ENCODE peak calls at places on chromosomes 6 and 20, in six cellular contexts. W is psoas muscle, U is brain microvascular endothelial cell, J is tibial artery, N is Karpas-422, D is pancreas. E is an unnamed sample.

GRCh38 chr20:19947611-19948264 is 69.4 kb upstream of the NAA20 start:
- DNase-seq in W (no peak), U (peak), J (no peak), N (no peak), D (peak), E (no peak)

GRCh38 chr6:167481527-167481926 is 156.6 kb downstream of the TTLL2 start:
- DNase-seq in W (no peak), U (no peak), J (no peak), N (no peak), D (no peak), E (no peak)

GRCh38 chr20:34343458-34344255 is 19.4 kb upstream of the ITCH start:
- DNase-seq in W (no peak), U (no peak), J (no peak), N (no peak), D (no peak), E (no peak)

GRCh38 chr6:99334526-99335127 is 14.8 kb downstream of the FAXC start:
- DNase-seq in W (no peak), U (peak), J (no peak), N (peak), D (no peak), E (no peak)

GRCh38 chr6:16718301-16718700 is 43.0 kb downstream of the ATXN1 start:
- DNase-seq in W (no peak), U (no peak), J (no peak), N (no peak), D (no peak), E (no peak)

GRCh38 chr6:43742931-43743632 is 26.9 kb upstream of the VEGFA start:
- DNase-seq in W (no peak), U (no peak), J (no peak), N (no peak), D (no peak), E (no peak)

GRCh38 chr6:111573892-111574800 is 31.5 kb downstream of the TRAF3IP2 start:
- DNase-seq in W (no peak), U (peak), J (no peak), N (no peak), D (no peak), E (no peak)

GRCh38 chr20:16385891-16386290 is 187.4 kb downstream of the KIF16B start:
- DNase-seq in W (no peak), U (no peak), J (no peak), N (no peak), D (no peak), E (no peak)

GRCh38 chr20:18628330-18628941 is 40.6 kb downstream of the DTD1 start:
- DNase-seq in W (no peak), U (no peak), J (no peak), N (peak), D (no peak), E (no peak)

GRCh38 chr6:3350252-3350826 is 91.6 kb downstream of the PSMG4 start:
- DNase-seq in W (no peak), U (no peak), J (no peak), N (no peak), D (no peak), E (no peak)

GRCh38 chr20:52340036-52340634 is 148.6 kb upstream of the ZFP64 start:
- DNase-seq in W (no peak), U (no peak), J (no peak), N (no peak), D (no peak), E (no peak)

GRCh38 chr20:44334306-44334705 is 2.5 kb upstream of the R3HDML start:
- DNase-seq in W (no peak), U (no peak), J (no peak), N (no peak), D (no peak), E (no peak)

GRCh38 chr6:11113038-11113437 is 1.5 kb upstream of the ERVFRD-1 start:
- DNase-seq in W (no peak), U (no peak), J (no peak), N (no peak), D (no peak), E (no peak)

GRCh38 chr6:42163941-42164340 is 9.2 kb upstream of the GUCA1A start:
- DNase-seq in W (no peak), U (no peak), J (no peak), N (no peak), D (no peak), E (no peak)
- H3K27ac ChIP-seq in W (no peak), U (no peak), J (no peak), N (no peak), D (no peak), E (no peak)

DNA sequence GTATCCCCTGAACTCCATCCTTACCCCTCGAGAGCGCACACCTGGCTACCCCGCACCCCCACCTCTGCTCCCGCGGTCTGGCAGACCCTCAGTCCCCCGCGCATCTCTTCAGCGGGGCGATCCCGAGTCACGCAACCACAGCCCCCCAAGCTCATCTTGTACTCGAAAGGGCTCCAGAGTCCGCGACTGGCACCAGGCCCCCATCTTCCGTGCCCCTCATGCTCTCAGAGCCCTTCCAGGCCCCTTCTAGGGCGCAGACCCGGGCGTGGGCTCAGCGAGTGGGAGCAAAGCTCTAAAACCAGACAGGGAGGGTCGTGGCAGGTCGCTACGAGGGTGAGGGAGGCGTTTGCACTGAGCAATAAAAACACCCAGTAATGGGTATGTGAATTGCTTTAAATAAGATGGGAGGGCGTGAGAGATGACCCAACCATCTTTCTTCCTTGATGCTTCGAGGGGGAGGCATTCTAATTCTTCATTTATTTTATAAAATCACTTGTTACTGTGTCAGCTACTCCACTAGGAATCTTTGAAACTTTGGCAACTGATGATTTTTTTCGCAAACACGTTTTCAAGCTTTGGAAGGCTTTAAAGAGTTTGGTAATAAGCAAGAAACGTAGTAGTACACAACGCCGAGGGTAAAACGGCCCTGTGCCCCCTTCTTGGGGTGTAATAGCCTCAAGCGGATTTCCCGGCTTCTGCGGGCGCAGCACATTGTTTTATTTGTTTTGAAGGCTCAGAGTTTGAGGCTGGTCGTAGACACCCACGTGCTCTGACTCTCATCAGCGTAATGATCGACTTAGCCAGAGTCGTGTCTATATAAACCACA is 42.6 kb upstream of the SUPT3H start:
- DNase-seq in W (no peak), U (peak), J (no peak), N (no peak), D (no peak), E (no peak)
- H3K27ac ChIP-seq in W (no peak), U (peak), J (no peak), N (no peak), D (no peak), E (no peak)

DNA sequence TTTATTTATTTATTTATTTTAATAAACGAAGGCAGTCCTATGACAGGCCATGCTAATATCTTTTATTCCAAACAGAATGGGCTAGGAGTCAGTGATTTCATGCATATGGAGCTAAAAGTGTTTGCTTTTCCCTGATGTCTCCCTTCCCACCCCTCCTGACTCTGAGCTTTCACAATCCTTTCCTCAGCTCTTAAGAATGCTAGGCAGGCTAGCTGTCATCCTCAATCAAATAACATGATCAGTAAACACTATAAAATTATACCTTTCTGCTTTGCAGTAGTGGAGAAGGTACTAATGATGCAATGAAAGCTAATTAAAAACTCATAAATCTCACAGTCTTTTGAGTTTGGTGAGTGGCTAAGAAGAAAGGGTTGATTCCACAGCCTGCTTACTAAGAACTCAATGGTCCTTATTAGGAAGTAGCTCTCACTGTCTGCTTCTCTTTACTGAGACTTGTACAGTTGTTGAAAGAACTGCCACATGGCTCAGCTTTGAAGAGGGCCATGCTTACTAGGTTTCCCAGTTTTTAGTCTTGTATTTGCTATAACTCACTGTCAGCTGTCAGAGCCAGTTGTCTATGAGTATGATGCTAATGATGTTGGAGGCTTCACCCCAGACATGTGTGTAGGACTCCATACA is 250.9 kb upstream of the JAG1 start:
- DNase-seq in W (no peak), U (peak), J (no peak), N (no peak), D (no peak), E (no peak)
- H3K27ac ChIP-seq in W (no peak), U (peak), J (peak), N (no peak), D (no peak), E (no peak)

GRCh38 chr20:41086402-41087324 is 50.7 kb upstream of the PLCG1 start:
- DNase-seq in W (no peak), U (no peak), J (no peak), N (no peak), D (no peak), E (no peak)
- H3K27ac ChIP-seq in W (no peak), U (no peak), J (no peak), N (no peak), D (no peak), E (no peak)

GRCh38 chr6:4374231-4374630 is 238.9 kb upstream of the ECI2 start:
- DNase-seq in W (no peak), U (no peak), J (no peak), N (no peak), D (no peak), E (no peak)
- H3K27ac ChIP-seq in W (peak), U (no peak), J (no peak), N (no peak), D (no peak), E (no peak)

E was measured in substantia nigra.